ENCODE peak calls at places on chromosome 13, in six cellular contexts. O, M, I, Y, H and L are unnamed samples.

GRCh38 chr13:99303863-99304521 is 3.2 kb downstream of the GPR183 start:
- DNase-seq in I (no peak), H (no peak), Y (no peak), M (peak; percentile 40), O (no peak), L (no peak)

GRCh38 chr13:78102121-78102677 is 183.6 kb upstream of the EDNRB start:
- DNase-seq in I (no peak), Y (peak; percentile 91), H (no peak), O (peak; percentile 84), M (no peak), L (no peak)

GRCh38 chr13:73248711-73249580 is 190.1 kb downstream of the KLF5 start:
- DNase-seq in O (peak; percentile 20), M (no peak), I (no peak), Y (peak; percentile 23), H (no peak), L (no peak)

GRCh38 chr13:22454586-22454985 is 726.2 kb upstream of the SGCG start:
- DNase-seq in H (no peak), M (no peak), O (no peak), I (no peak), Y (no peak), L (no peak)

GRCh38 chr13:98731925-98732324 is 20.5 kb downstream of the SLC15A1 start:
- DNase-seq in Y (no peak), O (no peak), H (no peak), M (no peak), I (no peak), L (no peak)

GRCh38 chr13:48775804-48776203 is 122.1 kb downstream of the CYSLTR2 start:
- DNase-seq in O (peak; percentile 97), H (no peak), Y (peak; percentile 83), I (no peak), M (no peak), L (no peak)

GRCh38 chr13:58085819-58086218 is 454.3 kb downstream of the PCDH17 start:
- DNase-seq in O (no peak), I (no peak), Y (no peak), M (no peak), H (no peak), L (no peak)

GRCh38 chr13:81017525-81018152 is 676.7 kb upstream of the SPRY2 start:
- DNase-seq in Y (peak; percentile 75), I (no peak), H (no peak), O (peak; percentile 34), M (no peak), L (no peak)

GRCh38 chr13:57878291-57878690 is 246.7 kb downstream of the PCDH17 start:
- DNase-seq in H (no peak), I (no peak), O (no peak), Y (no peak), M (no peak), L (no peak)

GRCh38 chr13:25847145-25847544 is 204.7 kb downstream of the SHISA2 start:
- DNase-seq in H (no peak), Y (no peak), M (no peak), O (no peak), I (no peak), L (no peak)

GRCh38 chr13:85286081-85286480 is 513.1 kb downstream of the SLITRK6 start:
- DNase-seq in Y (peak; percentile 26), H (no peak), M (no peak), O (no peak), I (no peak), L (no peak)

GRCh38 chr13:40333238-40333637 is 333.2 kb downstream of the FOXO1 start:
- DNase-seq in I (no peak), O (no peak), M (no peak), Y (no peak), H (no peak), L (no peak)

GRCh38 chr13:41224113-41225110 is 30.0 kb upstream of the KBTBD7 start:
- DNase-seq in I (no peak), Y (peak; percentile 34), O (peak; percentile 88), M (no peak), H (no peak), L (no peak)

GRCh38 chr13:43058318-43058674 is 34.9 kb downstream of the DNAJC15 start:
- DNase-seq in Y (peak; percentile 67), M (no peak), O (peak; percentile 75), H (no peak), I (no peak), L (no peak)

GRCh38 chr13:64723735-64724134 is 2506.4 kb downstream of the PCDH9 start:
- DNase-seq in I (no peak), O (peak; percentile 92), H (no peak), Y (peak; percentile 92), M (no peak), L (no peak)

GRCh38 chr13:78160793-78161192 is 242.2 kb upstream of the EDNRB start:
- DNase-seq in O (peak; percentile 76), M (no peak), Y (peak; percentile 17), H (no peak), I (no peak), L (no peak)

GRCh38 chr13:114067381-114067885 is 65.0 kb downstream of the RASA3 start:
- DNase-seq in M (no peak), Y (peak; percentile 35), I (no peak), H (no peak), O (peak; percentile 90), L (no peak)

GRCh38 chr13:26965976-26966375 is 205.4 kb upstream of the GPR12 start:
- DNase-seq in M (peak; percentile 51), Y (peak; percentile 90), O (peak; percentile 16), H (no peak), I (no peak), L (no peak)

GRCh38 chr13:50617134-50617721 is 226.3 kb downstream of the DLEU7 start:
- DNase-seq in H (no peak), Y (peak; percentile 72), M (no peak), O (peak; percentile 94), I (no peak), L (no peak)

GRCh38 chr13:100646030-100646673 is 28.4 kb downstream of the TMTC4 start:
- DNase-seq in M (peak; percentile 79), H (peak; percentile 13), Y (peak; percentile 54), O (peak; percentile 20), I (peak; percentile 51), L (no peak)
- TF ChIP-seq CTCF in M (peak; percentile 73), H (peak; percentile 64), Y (peak; percentile 63), O (peak; percentile 50), I (peak; percentile 30), L (peak; percentile 39)

GRCh38 chr13:89577301-89577700 is 1770.2 kb upstream of the MIR17HG start:
- DNase-seq in O (no peak), H (no peak), M (no peak), Y (no peak), I (no peak), L (no peak)
- TF ChIP-seq CTCF in O (no peak), H (no peak), M (no peak), Y (no peak), I (peak; percentile 60), L (peak; percentile 61)

DNA sequence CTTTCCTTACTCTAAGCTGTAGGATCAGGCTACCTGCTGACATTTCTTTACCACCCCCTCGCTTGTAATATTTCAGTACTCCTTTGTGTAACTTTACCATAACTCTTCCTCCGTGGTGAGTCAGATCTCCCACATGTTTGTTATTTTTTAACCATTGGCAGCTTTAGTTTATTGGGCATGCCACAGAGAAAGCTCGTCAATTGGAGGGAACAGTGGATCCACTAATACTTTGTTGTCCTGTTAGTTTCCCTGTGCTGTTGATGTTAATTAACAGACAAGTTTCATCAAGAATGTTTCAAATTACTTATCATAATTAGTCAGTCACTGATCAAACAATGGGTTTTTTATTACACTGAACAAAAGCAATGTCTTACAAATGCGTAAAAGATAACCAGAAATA is 22.4 kb downstream of the EFNB2 start:
- DNase-seq in H (no peak), I (no peak), Y (no peak), O (no peak), M (no peak), L (no peak)
- TF ChIP-seq CTCF in H (no peak), I (no peak), Y (no peak), O (no peak), M (no peak), L (no peak)

GRCh38 chr13:46665243-46665629 is 112.3 kb downstream of the LRCH1 start:
- DNase-seq in O (no peak), M (no peak), H (no peak), I (no peak), Y (no peak), L (no peak)

GRCh38 chr13:46667687-46668281 is 114.8 kb downstream of the LRCH1 start:
- DNase-seq in H (no peak), M (no peak), O (no peak), Y (peak; percentile 33), I (no peak), L (no peak)

GRCh38 chr13:46665630-46666482 is 112.9 kb downstream of the LRCH1 start:
- DNase-seq in H (no peak), Y (no peak), I (no peak), M (no peak), O (no peak), L (no peak)

GRCh38 chr13:46668302-46668720 is 115.3 kb downstream of the LRCH1 start:
- DNase-seq in M (no peak), H (no peak), O (peak; percentile 91), Y (peak; percentile 93), I (peak; percentile 20), L (no peak)

GRCh38 chr13:46666727-46667456 is 113.9 kb downstream of the LRCH1 start:
- DNase-seq in M (no peak), Y (no peak), I (peak; percentile 19), H (no peak), O (no peak), L (no peak)
- TF ChIP-seq CTCF in M (no peak), Y (no peak), I (no peak), H (peak; percentile 36), O (no peak), L (no peak)